ENCODE peak calls at places on chromosome 19, in five cellular contexts. P is uterus, V is dorsolateral prefrontal cortex, Q is PC-3, B is Peyer's patch. R is an unnamed sample.

GRCh38 chr19:56273563-56274117 is 1.1 kb downstream of the EDDM13 start:
- DNase-seq in Q (peak), P (no peak), V (no peak), B (no peak), R (no peak)

GRCh38 chr19:44662686-44663085 is 8.6 kb upstream of the CEACAM19 start:
- DNase-seq in V (no peak), Q (no peak), B (no peak), P (no peak), R (no peak)

GRCh38 chr19:56112313-56112709 is 8.8 kb downstream of the ZNF787 start:
- DNase-seq in Q (no peak), V (no peak), B (no peak), P (no peak), R (no peak)

GRCh38 chr19:40596608-40597328 is 4.4 kb upstream of the LTBP4 start:
- DNase-seq in Q (peak), P (peak), V (no peak), B (peak), R (peak)

GRCh38 chr19:9586764-9587163 is 2.5 kb upstream of the ZNF121 start:
- DNase-seq in Q (peak), B (peak), P (peak), V (peak), R (no peak)

GRCh38 chr19:13051581-13052165 is 51.0 kb downstream of the LYL1 start:
- DNase-seq in B (peak), Q (peak), P (peak), V (no peak), R (no peak)

GRCh38 chr19:3521104-3521445 is 15.0 kb downstream of the FZR1 start:
- DNase-seq in B (no peak), V (no peak), P (no peak), Q (no peak), R (no peak)

GRCh38 chr19:42528354-42529247 is at the start of gene CEACAM1:
- DNase-seq in Q (peak), P (no peak), V (no peak), B (peak), R (no peak)

GRCh38 chr19:2648528-2648937 is 54.0 kb downstream of the GNG7 start:
- DNase-seq in B (peak), V (peak), P (peak), Q (peak), R (peak)

GRCh38 chr19:56263319-56263718 is 9.2 kb upstream of the EDDM13 start:
- DNase-seq in P (no peak), Q (no peak), V (no peak), B (no peak), R (no peak)

GRCh38 chr19:32611161-32611560 is 30.2 kb downstream of the PDCD5 start:
- DNase-seq in B (no peak), P (no peak), Q (no peak), V (peak), R (no peak)

GRCh38 chr19:41860419-41861097 is 503 bp downstream of the RPS19 start:
- DNase-seq in B (no peak), V (no peak), P (no peak), Q (no peak), R (peak)

GRCh38 chr19:19597809-19598306 is 20.6 kb downstream of the PBX4 start:
- DNase-seq in B (no peak), P (no peak), Q (no peak), V (no peak), R (no peak)

GRCh38 chr19:1079566-1080111 is 12.7 kb downstream of the ARHGAP45 start:
- DNase-seq in V (no peak), P (no peak), Q (no peak), B (peak), R (no peak)

GRCh38 chr19:34851277-34851804 is 75.4 kb upstream of the ZNF30 start:
- DNase-seq in B (no peak), Q (peak), V (no peak), P (no peak), R (no peak)

GRCh38 chr19:55440411-55441105 is 2.5 kb downstream of the SHISA7 start:
- DNase-seq in B (no peak), Q (no peak), V (no peak), P (no peak), R (no peak)

GRCh38 chr19:8609210-8610040 is 1.1 kb downstream of the ADAMTS10 start:
- DNase-seq in P (peak), Q (no peak), B (no peak), V (peak), R (no peak)

GRCh38 chr19:1568320-1569019 is at the start of gene MEX3D:
- DNase-seq in B (peak), Q (peak), P (peak), V (peak), R (no peak)

GRCh38 chr19:50050406-50051223 is 24.8 kb downstream of the ZNF473 start:
- DNase-seq in Q (peak), V (peak), P (peak), B (peak), R (peak)

GRCh38 chr19:16111909-16112752 is 442 bp downstream of the RAB8A start:
- DNase-seq in P (no peak), Q (no peak), V (no peak), B (no peak), R (no peak)

GRCh38 chr19:41810301-41810700 is 13.9 kb downstream of the CEACAM3 start:
- DNase-seq in P (no peak), V (no peak), Q (no peak), B (no peak), R (no peak)

GRCh38 chr19:13962738-13963602 is 10.7 kb downstream of the DCAF15 start:
- DNase-seq in B (no peak), Q (no peak), V (no peak), P (peak), R (peak)

GRCh38 chr19:16288544-16288943 is 36.1 kb upstream of the KLF2 start:
- DNase-seq in P (no peak), V (no peak), Q (no peak), B (no peak), R (no peak)

GRCh38 chr19:14073232-14073924 is 792 bp downstream of the MISP3 start:
- DNase-seq in B (peak), P (peak), V (peak), Q (peak), R (no peak)

GRCh38 chr19:55283548-55284393 is at the start of gene BRSK1:
- DNase-seq in P (peak), B (no peak), V (peak), Q (peak), R (no peak)

GRCh38 chr19:44878119-44878865 is 12.8 kb upstream of the TOMM40 start:
- DNase-seq in V (no peak), Q (no peak), B (no peak), P (no peak), R (no peak)

GRCh38 chr19:43784981-43785808 is 4.4 kb upstream of the KCNN4 start:
- DNase-seq in P (peak), Q (peak), V (peak), B (peak), R (no peak)

GRCh38 chr19:44575116-44575700 is 38.2 kb upstream of the IGSF23 start:
- DNase-seq in V (no peak), B (no peak), Q (peak), P (no peak), R (no peak)

GRCh38 chr19:55600336-55601028 is 394 bp downstream of the ZNF524 start:
- DNase-seq in Q (no peak), P (peak), B (no peak), V (peak), R (no peak)

GRCh38 chr19:3345850-3346460 is 20.4 kb upstream of the NFIC start:
- DNase-seq in B (no peak), Q (no peak), V (no peak), P (peak), R (no peak)

GRCh38 chr19:35331551-35332214 is 2.7 kb downstream of the CD22 start:
- DNase-seq in Q (no peak), B (no peak), P (no peak), V (no peak), R (no peak)

GRCh38 chr19:8504171-8504570 is 1.7 kb upstream of the PRAM1 start:
- DNase-seq in B (no peak), V (no peak), P (no peak), Q (no peak), R (no peak)

DNA sequence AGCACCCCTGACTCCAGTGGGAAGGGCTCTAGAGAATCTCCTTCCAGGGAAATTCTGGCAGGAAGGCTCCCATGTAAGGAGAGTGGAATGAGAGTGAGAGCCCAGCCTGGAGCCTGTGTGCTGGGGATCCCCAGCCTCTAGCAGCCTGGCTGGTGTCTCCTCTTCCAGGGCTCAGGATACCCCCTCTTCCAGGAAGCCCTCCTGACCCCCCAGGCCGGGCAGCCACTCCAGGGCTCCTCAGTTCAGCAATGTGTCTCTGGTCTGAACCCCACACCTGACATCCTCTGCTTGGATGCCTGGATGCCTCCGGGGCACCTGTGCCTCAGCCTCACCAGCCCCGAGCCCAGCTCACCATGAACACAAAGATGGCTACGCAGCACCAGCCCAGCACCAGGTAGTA is 3.0 kb downstream of the C19orf33 start:
- DNase-seq in V (no peak), Q (no peak), P (no peak), B (no peak), R (no peak)
- H3K27ac ChIP-seq in V (no peak), Q (no peak), P (no peak), B (no peak), R (no peak)

GRCh38 chr19:47651691-47652090 is 42.8 kb downstream of the BICRA start:
- DNase-seq in Q (no peak), B (no peak), V (no peak), P (no peak), R (no peak)
- TF ChIP-seq CTCF in Q (no peak), B (no peak), V (no peak), P (no peak), R (no peak)

GRCh38 chr19:48991011-48991609 is 2.0 kb downstream of the GYS1 start:
- DNase-seq in Q (no peak), B (no peak), P (no peak), V (no peak), R (no peak)
- H3K27ac ChIP-seq in Q (no peak), B (no peak), P (peak), V (no peak), R (peak)

DNA sequence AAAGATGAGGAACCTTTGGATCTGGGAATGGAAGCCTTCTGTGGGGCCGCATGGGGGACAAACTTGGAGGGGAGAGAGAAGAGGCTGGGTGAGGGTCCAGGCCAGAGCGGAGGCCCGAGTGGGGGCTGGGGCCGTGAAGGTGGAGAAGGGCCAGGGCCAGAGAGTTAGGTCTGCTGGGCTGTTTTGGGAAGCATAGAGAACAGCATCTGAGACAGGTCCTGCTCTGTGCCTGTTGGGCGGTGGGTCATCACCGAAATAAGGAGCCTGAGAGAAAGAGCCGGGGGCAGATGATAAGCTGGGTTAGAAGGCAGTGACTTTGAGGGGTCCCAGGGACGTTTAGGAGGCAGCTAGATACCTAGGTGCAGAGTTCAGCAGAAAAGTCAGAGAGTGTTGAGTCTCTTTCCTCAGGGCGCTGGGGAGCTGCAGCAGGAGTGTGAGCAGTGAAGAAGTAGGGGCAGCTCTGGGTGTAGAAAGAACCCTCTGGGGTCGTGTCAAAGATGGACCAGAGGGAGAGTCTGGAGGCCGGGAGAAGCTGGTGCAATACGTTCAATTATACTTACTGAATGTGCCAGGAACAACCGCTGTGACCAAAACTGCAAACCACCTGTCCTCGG is 2.7 kb downstream of the SPACA6 start:
- DNase-seq in P (no peak), B (no peak), Q (no peak), V (no peak), R (no peak)
- TF ChIP-seq CTCF in P (no peak), B (no peak), Q (no peak), V (no peak), R (no peak)

DNA sequence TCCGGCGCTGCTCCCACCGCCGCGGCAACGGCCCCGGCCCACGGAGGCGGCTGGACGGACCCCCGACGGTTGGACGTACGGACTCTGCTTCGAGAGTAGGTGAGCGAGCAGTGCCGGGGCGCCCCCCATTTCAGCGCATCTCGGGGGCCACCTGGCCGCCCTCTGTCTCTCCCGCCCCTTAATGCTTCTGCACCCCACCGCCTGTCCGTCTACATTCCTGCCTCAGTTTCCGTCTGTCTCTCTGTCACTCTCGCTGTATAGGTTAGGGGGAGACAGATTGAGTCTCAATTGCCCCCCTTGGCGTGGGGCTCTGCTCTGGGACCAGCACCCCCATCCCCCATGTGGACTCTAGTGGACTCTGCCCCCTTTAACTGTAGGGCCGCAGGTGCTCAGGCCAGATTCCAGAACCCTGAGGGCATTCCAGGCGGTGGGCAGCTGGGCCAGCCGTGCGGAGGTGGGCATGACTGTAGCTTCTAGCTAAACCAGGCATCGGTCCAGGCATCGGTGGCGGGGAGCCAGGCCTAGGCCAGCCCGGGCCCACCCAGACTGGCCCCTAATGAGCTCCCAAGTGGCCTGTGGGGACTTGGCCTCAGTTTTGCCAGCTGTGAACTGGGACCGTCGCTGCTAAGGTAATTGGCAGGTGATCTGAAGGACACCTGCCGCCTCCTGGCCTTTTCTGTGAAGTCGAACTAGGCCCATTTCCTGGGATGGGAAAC is 373 bp downstream of the TNFAIP8L1 start:
- DNase-seq in V (no peak), Q (no peak), B (peak), P (peak), R (no peak)
- H3K27ac ChIP-seq in V (peak), Q (no peak), B (peak), P (peak), R (no peak)

GRCh38 chr19:10863107-10863700 is 8.1 kb upstream of the CARM1 start:
- DNase-seq in Q (peak), V (no peak), P (no peak), B (no peak), R (no peak)

GRCh38 chr19:10862561-10863106 is 8.7 kb upstream of the CARM1 start:
- DNase-seq in V (no peak), Q (no peak), B (no peak), P (no peak), R (no peak)

GRCh38 chr19:10858204-10858828 is 10.1 kb downstream of the C19orf38 start:
- DNase-seq in P (no peak), V (no peak), B (no peak), Q (peak), R (no peak)

GRCh38 chr19:10864538-10864899 is 6.8 kb upstream of the CARM1 start:
- DNase-seq in P (peak), V (peak), Q (peak), B (peak), R (peak)

DNA sequence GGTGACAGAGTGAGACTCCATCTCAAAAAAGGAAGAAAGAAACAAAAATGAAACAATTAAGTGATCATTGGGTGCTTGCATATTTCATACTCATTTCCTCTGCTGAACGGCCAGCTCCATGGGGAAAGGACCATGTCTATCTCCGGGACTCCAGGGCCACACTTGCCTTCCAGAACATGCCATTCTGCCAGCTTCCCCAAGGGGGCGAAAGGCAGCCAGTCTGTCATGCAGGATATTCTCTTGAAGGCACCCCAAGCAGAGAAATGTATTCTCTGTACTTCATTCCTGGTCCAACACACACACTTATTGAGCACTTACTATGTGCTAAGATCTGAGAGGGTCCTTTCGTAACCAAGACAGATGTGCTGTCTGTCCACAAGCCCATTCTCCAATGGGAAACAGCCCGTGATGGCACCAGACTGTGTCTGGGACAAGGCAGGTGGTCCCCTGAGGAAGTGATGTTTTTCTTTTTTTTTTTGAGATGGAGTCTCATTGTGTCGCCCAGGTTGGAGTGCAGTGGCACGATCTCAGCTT is 10.2 kb upstream of the CARM1 start:
- DNase-seq in V (no peak), P (no peak), Q (peak), B (peak), R (no peak)
- TF ChIP-seq CTCF in V (peak), P (no peak), Q (peak), B (peak), R (no peak)

DNA sequence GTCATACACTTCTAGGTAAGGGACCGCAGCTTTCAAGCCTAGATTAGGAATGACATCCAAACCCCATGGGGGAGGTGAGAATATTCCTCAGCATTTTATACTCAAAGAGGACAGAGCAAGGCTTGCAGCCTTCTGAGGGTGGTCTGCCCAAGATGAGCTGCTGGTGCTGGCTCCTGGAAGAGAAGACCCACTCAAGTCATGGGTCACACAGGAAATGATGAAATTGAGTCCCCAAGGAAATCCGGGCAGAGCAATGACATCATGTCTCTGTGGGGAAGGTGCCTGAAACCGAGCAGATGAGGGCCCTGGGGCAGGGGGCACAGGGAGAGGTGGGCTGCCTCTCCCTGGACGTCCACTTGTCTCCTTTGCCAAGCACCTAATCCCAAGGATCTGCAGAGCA is 468.7 kb downstream of the TSHZ3 start:
- DNase-seq in B (no peak), P (no peak), Q (no peak), V (no peak), R (peak)
- H3K27ac ChIP-seq in B (no peak), P (no peak), Q (no peak), V (no peak), R (no peak)

DNA sequence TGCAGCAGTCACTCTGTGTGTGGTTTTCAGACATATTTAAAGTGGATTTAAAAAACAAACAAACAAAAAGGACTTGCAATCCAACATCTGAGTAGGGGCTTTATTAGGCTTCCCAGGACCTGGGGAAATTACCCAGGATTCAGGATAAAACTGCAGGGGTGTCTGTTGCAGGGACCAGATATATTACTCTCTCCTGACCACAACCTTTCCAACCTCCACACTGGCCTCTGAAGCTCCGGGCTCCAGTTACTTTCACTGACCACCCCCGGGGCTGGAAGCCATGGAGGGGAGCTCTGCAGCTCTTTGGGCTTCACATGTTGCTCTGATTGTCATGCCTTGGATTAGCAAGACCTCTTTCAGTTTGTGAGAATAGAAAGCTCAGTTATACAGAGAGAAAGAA is 75.2 kb downstream of the INSR start:
- DNase-seq in Q (no peak), B (no peak), P (no peak), V (no peak), R (no peak)
- TF ChIP-seq CTCF in Q (no peak), B (no peak), P (no peak), V (no peak), R (no peak)